ENCODE peak calls at places on chromosomes 4 and X, in nine cellular contexts. Y is lower lobe of right lung, Z is brain microvascular endothelial cell, S is heart right ventricle, W is sigmoid colon, T is adipocyte, P is fibroblast of lung, Q is stomach, C is aorta. N is an unnamed sample.

GRCh38 chr4:87516683-87517082 is 12.5 kb downstream of the SPARCL1 start:
- DNase-seq in C (no peak), Q (no peak), Z (no peak), W (no peak), T (no peak), S (no peak), P (no peak), Y (no peak), N (no peak)

GRCh38 chr4:169102011-169102410 is 92.0 kb upstream of the CBR4 start:
- DNase-seq in Z (no peak), Q (no peak), W (no peak), C (no peak), S (no peak), Y (no peak), T (peak; percentile 20), P (peak; percentile 38), N (no peak)

GRCh38 chr4:152014280-152014679 is 253.5 kb upstream of the GATB start:
- DNase-seq in Z (no peak), Y (no peak), Q (no peak), W (no peak), T (no peak), P (no peak), C (no peak), S (no peak), N (no peak)

GRCh38 chr4:179709961-179710624 is 2267.9 kb upstream of the AGA start:
- DNase-seq in W (no peak), P (no peak), Q (no peak), Z (no peak), C (no peak), T (no peak), Y (no peak), S (no peak), N (no peak)

GRCh38 chr4:42397635-42398447 is 553 bp downstream of the SHISA3 start:
- DNase-seq in T (no peak), Y (no peak), Z (no peak), S (no peak), C (peak; percentile 50), P (peak; percentile 37), Q (no peak), W (no peak), N (no peak)

GRCh38 chr4:2823301-2823670 is 20.4 kb upstream of the ADD1 start:
- DNase-seq in T (no peak), P (no peak), Z (no peak), W (peak; percentile 65), S (no peak), Y (peak; percentile 45), Q (no peak), C (peak; percentile 48), N (no peak)

GRCh38 chr4:152101546-152102183 is 340.9 kb upstream of the GATB start:
- DNase-seq in S (no peak), Q (no peak), Y (no peak), T (peak; percentile 16), C (no peak), W (no peak), P (no peak), Z (no peak), N (no peak)

GRCh38 chrX:85109235-85109634 is 105.6 kb downstream of the APOOL start:
- DNase-seq in Z (no peak), C (no peak), S (no peak), P (no peak), Q (no peak), W (no peak), T (peak; percentile 2), Y (no peak), N (peak; percentile 12)

GRCh38 chr4:125316781-125317525 is 2.2 kb downstream of the FAT4 start:
- DNase-seq in T (peak; percentile 61), Z (peak; percentile 23), P (peak; percentile 54), Q (peak; percentile 34), S (peak; percentile 20), Y (peak; percentile 55), C (peak; percentile 64), W (peak; percentile 76), N (no peak)

GRCh38 chr4:6192245-6192644 is 8.1 kb downstream of the JAKMIP1 start:
- DNase-seq in W (peak; percentile 24), P (no peak), Q (no peak), Z (no peak), C (no peak), S (no peak), Y (no peak), T (no peak), N (no peak)

GRCh38 chr4:101355767-101356702 is 8.7 kb upstream of the PPP3CA start:
- DNase-seq in T (peak; percentile 80), P (peak; percentile 94), Q (no peak), Y (no peak), C (no peak), S (no peak), W (no peak), Z (peak; percentile 77), N (no peak)

GRCh38 chrX:14899607-14900006 is 26.4 kb downstream of the MOSPD2 start:
- DNase-seq in S (no peak), Z (peak; percentile 48), Q (no peak), W (no peak), P (peak; percentile 72), C (no peak), T (peak; percentile 19), Y (no peak), N (no peak)

GRCh38 chrX:121093011-121093410 is 45.6 kb downstream of the GLUD2 start:
- DNase-seq in Y (no peak), C (no peak), Q (no peak), Z (no peak), W (no peak), T (peak; percentile 7), S (no peak), P (no peak), N (no peak)

GRCh38 chrX:21973321-21974010 is 33.0 kb downstream of the SMS start:
- DNase-seq in S (no peak), Y (no peak), T (no peak), C (no peak), Q (no peak), P (no peak), Z (no peak), W (no peak), N (no peak)

GRCh38 chrX:153902388-153902787 is 2.1 kb upstream of the AVPR2 start:
- DNase-seq in W (no peak), Q (no peak), C (no peak), S (no peak), Z (no peak), Y (no peak), T (no peak), P (no peak), N (no peak)
- H3K27me3 ChIP-seq in W (no peaks in the 10 kb centered on the region), Q (no peaks in the 10 kb centered on the region), C (no peaks in the 10 kb centered on the region), S (no peaks in the 10 kb centered on the region), Z (no peaks in the 10 kb centered on the region), Y (no peaks in the 10 kb centered on the region), T (peaks cover 16% of the 10 kb centered on the region), P (no peaks in the 10 kb centered on the region), N (no peaks in the 10 kb centered on the region)

GRCh38 chrX:154988719-154989118 is 33.8 kb downstream of the F8 start:
- DNase-seq in T (no peak), W (no peak), C (no peak), P (no peak), Z (no peak), S (no peak), Y (no peak), Q (no peak), N (no peak)
- H3K27me3 ChIP-seq in T (no peaks in the 10 kb centered on the region), W (no peaks in the 10 kb centered on the region), C (no peaks in the 10 kb centered on the region), P (no peaks in the 10 kb centered on the region), Z (no peaks in the 10 kb centered on the region), S (no peaks in the 10 kb centered on the region), Y (no peaks in the 10 kb centered on the region), Q (no peaks in the 10 kb centered on the region), N (no peaks in the 10 kb centered on the region)

DNA sequence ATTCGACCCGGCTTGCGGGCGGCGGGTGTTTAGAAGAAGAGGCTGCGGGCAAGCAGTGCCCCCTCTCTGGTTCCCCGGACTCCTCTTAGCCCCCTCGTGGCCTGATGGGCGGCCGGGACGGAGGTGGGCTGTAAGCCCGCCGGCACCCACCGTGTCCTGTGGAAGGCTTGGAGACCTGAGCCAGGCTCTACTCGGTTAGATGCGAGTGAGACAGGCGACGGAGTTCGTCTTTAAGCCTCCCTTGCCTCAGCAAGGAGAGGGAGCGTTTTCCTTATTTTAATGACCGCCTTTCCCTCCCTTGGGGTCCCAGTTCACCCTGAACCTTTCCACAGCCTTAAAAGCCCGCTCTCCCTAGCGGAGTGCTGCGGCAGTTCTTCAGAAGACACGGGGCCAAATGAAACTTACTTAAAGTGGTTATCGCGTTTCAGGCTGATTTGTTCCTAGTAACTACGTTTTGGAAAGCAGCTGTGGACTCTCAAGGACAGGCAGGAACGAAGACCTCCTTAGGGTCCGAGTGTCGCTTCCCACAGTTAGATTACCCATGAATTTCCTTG is 970 bp downstream of the SLITRK2 start:
- DNase-seq in Z (no peak), W (no peak), P (no peak), T (no peak), S (no peak), Y (no peak), Q (no peak), C (no peak), N (no peak)
- H3K27me3 ChIP-seq in Z (no peaks in the 10 kb centered on the region), W (peaks cover 4% of the 10 kb centered on the region), P (peaks cover 2% of the 10 kb centered on the region), T (peaks cover 55% of the 10 kb centered on the region), S (peaks cover 48% of the 10 kb centered on the region), Y (peaks cover 8% of the 10 kb centered on the region), Q (peaks cover 61% of the 10 kb centered on the region), C (no peaks in the 10 kb centered on the region), N (peaks cover 11% of the 10 kb centered on the region)

DNA sequence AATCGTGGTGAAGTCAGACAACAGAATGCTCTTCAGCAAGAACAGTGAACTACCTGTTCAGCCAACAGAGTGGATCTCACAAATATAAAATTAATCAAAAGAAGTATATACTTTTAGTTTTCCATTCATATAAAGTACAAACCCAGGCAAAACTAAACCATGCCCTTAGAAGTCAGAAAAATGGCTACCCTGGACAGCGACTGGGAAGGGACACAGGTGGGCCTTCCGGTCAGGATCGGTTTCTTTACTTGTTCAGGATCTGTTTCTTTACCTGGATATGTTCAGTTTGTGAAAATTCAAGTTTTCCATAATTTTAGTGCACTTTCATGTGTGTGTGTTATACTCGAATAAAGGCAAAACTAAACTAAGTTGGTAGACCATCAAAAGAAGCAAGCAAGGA is 12.4 kb upstream of the GPR173 start:
- DNase-seq in S (no peak), P (no peak), Y (no peak), Q (no peak), C (no peak), W (no peak), T (no peak), Z (no peak), N (no peak)
- H3K27me3 ChIP-seq in S (no peaks in the 10 kb centered on the region), P (peaks cover 2% of the 10 kb centered on the region), Y (no peaks in the 10 kb centered on the region), Q (no peaks in the 10 kb centered on the region), C (no peaks in the 10 kb centered on the region), W (no peaks in the 10 kb centered on the region), T (peaks cover 60% of the 10 kb centered on the region), Z (peaks cover 3% of the 10 kb centered on the region), N (no peaks in the 10 kb centered on the region)

DNA sequence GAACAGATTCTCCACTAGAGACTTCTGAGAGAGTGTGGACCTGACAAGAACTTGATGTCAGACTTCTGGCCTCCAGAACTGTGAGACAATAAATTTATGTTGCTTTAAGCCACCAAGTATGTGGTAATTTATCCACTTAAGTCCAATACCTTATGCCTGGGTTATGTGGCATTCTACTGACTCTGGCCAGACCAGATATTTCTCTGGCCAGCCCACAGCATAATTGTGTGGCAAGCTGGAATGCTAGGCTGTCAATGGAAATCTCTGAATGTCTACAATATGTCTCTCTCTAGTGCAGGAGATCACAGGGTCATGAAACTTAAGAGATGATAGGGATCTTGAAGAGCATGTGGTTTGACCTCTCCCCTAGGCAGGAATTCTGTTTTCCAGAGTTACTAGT is 251.0 kb downstream of the ZNF674 start:
- DNase-seq in P (peak; percentile 82), Y (no peak), W (no peak), Z (peak; percentile 3), S (no peak), T (peak; percentile 53), C (no peak), Q (no peak), N (no peak)
- H3K27me3 ChIP-seq in P (no peaks in the 10 kb centered on the region), Y (no peaks in the 10 kb centered on the region), W (no peaks in the 10 kb centered on the region), Z (no peaks in the 10 kb centered on the region), S (no peaks in the 10 kb centered on the region), T (peaks cover 37% of the 10 kb centered on the region), C (no peaks in the 10 kb centered on the region), Q (no peaks in the 10 kb centered on the region), N (no peaks in the 10 kb centered on the region)

N was measured in HL-60.